ENCODE peak calls at places on chromosomes 6 and 20, in four cellular contexts. I is transverse colon, L is pancreas, T is prostate gland. J is an unnamed sample.
A peak's percentile ranks its signal among the peaks of the same experiment; 100 is the strongest.

GRCh38 chr20:21096321-21097043 is 9.7 kb downstream of the LINC00237 start:
- DNase-seq in I (no peak), T (no peak), L (no peak), J (no peak)

GRCh38 chr20:45061244-45061643 is 39.7 kb downstream of the KCNS1 start:
- DNase-seq in T (no peak), L (no peak), I (no peak), J (no peak)

GRCh38 chr6:140968062-140968461 is 1164.7 kb upstream of the GJE1 start:
- DNase-seq in T (no peak), I (no peak), L (no peak), J (no peak)

GRCh38 chr6:166764473-166765233 is 137.6 kb upstream of the RPS6KA2 start:
- DNase-seq in I (no peak), L (no peak), T (no peak), J (no peak)

GRCh38 chr20:43119720-43120119 is 70.0 kb downstream of the PTPRT start:
- DNase-seq in L (no peak), T (no peak), I (no peak), J (no peak)

GRCh38 chr20:17557675-17558006 is 12.2 kb upstream of the DSTN start:
- DNase-seq in L (peak; percentile 50), I (peak; percentile 37), T (peak; percentile 86), J (no peak)

GRCh38 chr20:45547206-45547770 is at the start of gene EPPIN:
- DNase-seq in I (no peak), T (no peak), L (no peak), J (no peak)

GRCh38 chr6:155352812-155353211 is 38.5 kb upstream of the TFB1M start:
- DNase-seq in L (no peak), T (no peak), I (no peak), J (no peak)

GRCh38 chr6:148530394-148530923 is 187.8 kb downstream of the SASH1 start:
- DNase-seq in T (no peak), I (no peak), L (no peak), J (no peak)

DNA sequence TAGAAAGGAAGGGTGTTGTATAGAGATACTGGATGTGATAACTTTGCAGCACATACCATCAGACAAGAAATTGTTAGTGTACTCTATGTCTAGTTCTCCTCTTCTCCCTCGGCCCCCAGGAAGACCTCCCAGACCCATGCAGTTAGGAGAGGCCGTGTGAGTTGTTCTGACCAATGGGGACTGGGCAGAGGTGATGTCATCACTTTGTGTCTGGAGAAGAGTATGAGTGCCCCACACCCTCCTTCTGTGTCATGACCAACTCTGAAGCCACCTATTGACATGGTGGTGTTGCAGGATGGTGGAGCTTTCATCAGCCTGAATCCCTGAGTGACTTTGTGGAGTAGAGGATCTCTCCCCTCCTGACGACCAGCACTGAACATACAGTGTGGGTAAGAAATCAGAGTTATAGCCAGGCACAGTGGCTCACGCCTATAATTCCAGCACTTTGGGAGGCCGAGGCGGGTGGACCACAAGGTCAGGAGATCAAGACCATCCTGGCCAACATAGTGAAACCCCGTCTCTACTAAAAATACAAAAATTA is 72.2 kb downstream of the IPCEF1 start:
- DNase-seq in L (no peak), I (no peak), T (no peak), J (no peak)
- H3K36me3 ChIP-seq in L (no peaks in the 10 kb centered on the region), I (no peaks in the 10 kb centered on the region), T (no peaks in the 10 kb centered on the region), J (no peaks in the 10 kb centered on the region)

GRCh38 chr20:50663095-50663821 is 28.1 kb downstream of the RIPOR3 start:
- DNase-seq in I (no peak), T (no peak), L (peak; percentile 84), J (no peak)
- TF ChIP-seq CTCF in I (no peak), T (no peak), L (no peak), J (peak; percentile 8)

GRCh38 chr20:63085087-63085861 is 78.5 kb upstream of the BHLHE23 start:
- DNase-seq in T (no peak), I (no peak), L (no peak), J (no peak)
- H3K27me3 ChIP-seq in T (peaks cover 8% of the 10 kb centered on the region), I (peaks cover 55% of the 10 kb centered on the region), L (no peaks in the 10 kb centered on the region), J (peaks cover 1% of the 10 kb centered on the region)

GRCh38 chr6:159760602-159761057 is 1.2 kb upstream of the ACAT2 start:
- DNase-seq in L (no peak), T (no peak), I (no peak), J (no peak)
- H3K36me3 ChIP-seq in L (peaks cover 4% of the 10 kb centered on the region), T (no peaks in the 10 kb centered on the region), I (no peaks in the 10 kb centered on the region), J (peaks cover 10% of the 10 kb centered on the region)

GRCh38 chr6:25423358-25423757 is 144.2 kb downstream of the CARMIL1 start:
- DNase-seq in T (no peak), I (no peak), L (no peak), J (no peak)

GRCh38 chr6:25418463-25419052 is 139.4 kb downstream of the CARMIL1 start:
- DNase-seq in T (no peak), L (no peak), I (no peak), J (no peak)

GRCh38 chr6:25415701-25416100 is 136.5 kb downstream of the CARMIL1 start:
- DNase-seq in T (no peak), L (no peak), I (no peak), J (no peak)

GRCh38 chr6:25417206-25417605 is 138.0 kb downstream of the CARMIL1 start:
- DNase-seq in I (no peak), T (no peak), L (no peak), J (no peak)

DNA sequence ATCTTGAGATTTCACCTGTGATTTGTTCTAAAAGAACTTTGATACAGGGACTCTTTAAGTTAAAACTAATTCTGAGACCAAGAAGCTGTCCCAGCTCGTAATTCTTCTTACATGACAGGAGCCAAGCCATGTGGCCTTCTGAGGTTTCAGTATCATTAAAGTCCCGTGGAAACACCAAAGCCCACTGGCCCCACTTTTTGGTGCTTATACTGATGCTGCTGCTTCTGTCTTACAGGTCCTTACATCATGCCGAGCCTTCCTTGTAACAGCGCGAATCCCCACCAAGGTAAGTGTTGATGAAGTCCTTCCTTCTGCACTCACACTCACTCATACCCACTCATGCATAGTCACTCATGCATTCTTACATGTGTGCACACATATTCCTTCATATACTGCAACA is 140.7 kb downstream of the CARMIL1 start:
- DNase-seq in L (no peak), I (no peak), T (no peak), J (no peak)
- TF ChIP-seq CTCF in L (no peak), I (no peak), T (no peak), J (no peak)

GRCh38 chr20:59686404-59687346 is 82.3 kb downstream of the PHACTR3 start:
- DNase-seq in I (no peak), L (no peak), T (no peak), J (no peak)

GRCh38 chr20:59682603-59683002 is 78.3 kb downstream of the PHACTR3 start:
- DNase-seq in L (no peak), I (no peak), T (no peak), J (no peak)

GRCh38 chr20:59680852-59681251 is 76.5 kb downstream of the PHACTR3 start:
- DNase-seq in I (no peak), T (no peak), L (no peak), J (no peak)

GRCh38 chr20:59683181-59683580 is 78.8 kb downstream of the PHACTR3 start:
- DNase-seq in I (no peak), T (no peak), L (no peak), J (no peak)

GRCh38 chr20:59684685-59685212 is 80.4 kb downstream of the PHACTR3 start:
- DNase-seq in I (no peak), T (no peak), L (no peak), J (no peak)
- H3K27me3 ChIP-seq in I (no peaks in the 10 kb centered on the region), T (no peaks in the 10 kb centered on the region), L (no peaks in the 10 kb centered on the region), J (no peaks in the 10 kb centered on the region)

DNA sequence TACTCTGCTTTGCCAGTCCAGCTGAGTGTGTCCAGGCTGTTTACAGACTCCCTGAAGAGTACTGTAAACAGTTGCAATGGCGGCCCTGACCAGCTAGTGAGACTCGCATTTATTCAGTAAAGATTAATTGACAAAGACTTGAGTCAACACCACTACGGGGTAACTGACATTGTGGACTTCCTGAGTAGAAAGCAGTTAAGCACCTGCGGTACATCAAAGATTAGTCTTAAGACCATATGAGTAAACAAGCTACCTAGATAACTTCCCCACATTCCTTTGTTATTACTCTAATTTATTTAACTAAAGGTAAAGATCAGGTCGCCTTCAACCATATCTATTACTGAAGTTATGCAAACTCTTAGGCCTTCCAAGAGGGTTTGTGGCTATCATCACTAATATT is 12.6 kb downstream of the VPS52 start:
- DNase-seq in I (no peak), L (no peak), T (no peak), J (no peak)
- H3K36me3 ChIP-seq in I (no peaks in the 10 kb centered on the region), L (peaks cover 9% of the 10 kb centered on the region), T (no peaks in the 10 kb centered on the region), J (peaks cover 5% of the 10 kb centered on the region)

DNA sequence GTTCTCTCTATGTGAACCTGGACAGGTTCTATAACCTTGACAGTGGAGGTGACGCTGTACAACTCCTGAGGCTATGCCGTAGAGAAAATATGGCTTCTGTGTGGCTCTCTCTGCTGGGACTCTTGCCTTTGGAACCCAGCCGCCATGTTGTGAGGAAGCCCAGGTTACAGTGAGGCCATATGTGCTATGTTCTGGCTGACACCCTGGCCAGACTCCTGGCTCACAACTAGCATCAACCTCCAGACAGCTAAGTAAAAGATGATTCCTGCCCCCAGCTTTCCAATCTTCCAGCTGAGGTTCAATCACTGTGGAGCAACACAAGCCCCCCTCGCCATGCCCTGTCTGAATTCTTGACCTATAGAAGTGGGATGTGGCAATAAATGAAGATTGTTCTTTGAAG is 57.0 kb downstream of the PPP1R3G start:
- DNase-seq in I (no peak), T (no peak), L (no peak), J (no peak)
- TF ChIP-seq CTCF in I (no peak), T (no peak), L (no peak), J (no peak)

J was measured in GM06990.